ENCODE peak calls at places on chromosomes 3 and 15, in nine cellular contexts. W is PC-3; E is non-pigmented ciliary epithelial cell; N is NCI-H1417; H is erythroblast; Q is fibroblast of mammary gland; C is OCI-M1; S is activated CD4-positive, alpha-beta T cell treated with anti-CD3 and anti-CD28 coated beads, Interleukin-2, amount 10 ng/mL, durations not matched to agents 7 days and 5 days; F is activated T-cell treated with anti-CD3 and anti-CD28 coated beads, Interleukin-2, amount 50 U/mL, for 72 hours. O is an unnamed sample.

GRCh38 chr3:4313606-4314308 is 10.6 kb downstream of the SETMAR start:
- DNase-seq in W (peak), E (no peak), N (no peak), H (no peak), Q (no peak), C (no peak), S (no peak), F (no peak), O (no peak)

GRCh38 chr3:111828506-111828905 is 30.6 kb upstream of the PHLDB2 start:
- DNase-seq in W (no peak), E (no peak), N (no peak), H (no peak), Q (no peak), C (no peak), S (no peak), F (no peak), O (no peak)

GRCh38 chr3:170584585-170585007 is 1.3 kb downstream of the SLC7A14 start:
- DNase-seq in W (peak), E (no peak), N (peak), H (peak), Q (peak), C (peak), S (peak), F (peak), O (peak)

GRCh38 chr15:51076898-51077564 is 17.7 kb downstream of the TNFAIP8L3 start:
- DNase-seq in W (no peak), E (peak), N (no peak), H (peak), Q (peak), C (peak), S (no peak), F (peak), O (no peak)

GRCh38 chr15:71397377-71397776 is 282.1 kb downstream of the THSD4 start:
- DNase-seq in W (peak), E (no peak), N (no peak), H (no peak), Q (peak), C (no peak), S (no peak), F (no peak), O (no peak)

GRCh38 chr3:90055721-90056120 is 948.3 kb downstream of the EPHA3 start:
- DNase-seq in W (no peak), E (no peak), N (no peak), H (no peak), Q (no peak), C (no peak), S (no peak), F (no peak), O (no peak)

GRCh38 chr3:48694610-48695051 is 8.9 kb upstream of the NCKIPSD start:
- DNase-seq in W (peak), E (peak), N (no peak), H (no peak), Q (peak), C (no peak), S (no peak), F (no peak), O (no peak)

GRCh38 chr15:61151791-61152190 is 77.3 kb downstream of the RORA start:
- DNase-seq in W (no peak), E (no peak), N (no peak), H (no peak), Q (no peak), C (no peak), S (no peak), F (no peak), O (no peak)

GRCh38 chr15:56835598-56836275 is 82.7 kb upstream of the TCF12 start:
- DNase-seq in W (no peak), E (no peak), N (peak), H (no peak), Q (peak), C (peak), S (no peak), F (no peak), O (no peak)

GRCh38 chr3:83738202-83738601 is 1220.6 kb upstream of the CADM2 start:
- DNase-seq in W (peak), E (no peak), N (no peak), H (no peak), Q (no peak), C (peak), S (no peak), F (no peak), O (no peak)

GRCh38 chr3:142997330-142997729 is 4.0 kb upstream of the U2SURP start:
- DNase-seq in W (no peak), E (no peak), N (no peak), H (no peak), Q (no peak), C (peak), S (no peak), F (no peak), O (no peak)

GRCh38 chr3:33403756-33404155 is 36.4 kb downstream of the UBP1 start:
- DNase-seq in W (no peak), E (no peak), N (no peak), H (no peak), Q (no peak), C (no peak), S (no peak), F (no peak), O (no peak)

GRCh38 chr3:129061077-129061887 is 703 bp downstream of the GP9 start:
- DNase-seq in W (no peak), E (no peak), N (no peak), H (no peak), Q (no peak), C (no peak), S (no peak), F (no peak), O (no peak)

GRCh38 chr3:134228035-134228434 is 22.6 kb downstream of the RYK start:
- DNase-seq in W (no peak), E (no peak), N (no peak), H (no peak), Q (peak), C (no peak), S (no peak), F (no peak), O (no peak)

GRCh38 chr3:185647134-185647879 is 61.2 kb downstream of the SENP2 start:
- DNase-seq in W (no peak), E (no peak), N (no peak), H (no peak), Q (no peak), C (no peak), S (no peak), F (no peak), O (no peak)

GRCh38 chr15:48602358-48603122 is 43.0 kb downstream of the FBN1 start:
- DNase-seq in W (peak), E (peak), N (no peak), H (no peak), Q (peak), C (peak), S (no peak), F (no peak), O (no peak)

GRCh38 chr3:93906245-93906644 is 67.5 kb downstream of the PROS1 start:
- DNase-seq in W (no peak), E (no peak), N (no peak), H (no peak), Q (no peak), C (no peak), S (no peak), F (no peak), O (no peak)

GRCh38 chr3:31188112-31188511 is 293.7 kb upstream of the GADL1 start:
- DNase-seq in W (no peak), E (no peak), N (no peak), H (no peak), Q (no peak), C (no peak), S (no peak), F (no peak), O (no peak)

GRCh38 chr15:63447277-63447676 is 57.1 kb upstream of the USP3 start:
- DNase-seq in W (no peak), E (no peak), N (peak), H (no peak), Q (no peak), C (no peak), S (no peak), F (no peak), O (no peak)

GRCh38 chr3:34405159-34405558 is 606.7 kb downstream of the PDCD6IP start:
- DNase-seq in W (no peak), E (no peak), N (peak), H (no peak), Q (no peak), C (no peak), S (no peak), F (no peak), O (no peak)

GRCh38 chr3:158801200-158801599 is 654 bp upstream of the MFSD1 start:
- DNase-seq in W (no peak), E (no peak), N (peak), H (peak), Q (peak), C (no peak), S (no peak), F (no peak), O (no peak)

GRCh38 chr15:74867562-74868458 is 5.4 kb downstream of the SCAMP2 start:
- DNase-seq in W (no peak), E (no peak), N (no peak), H (peak), Q (no peak), C (peak), S (no peak), F (no peak), O (no peak)

GRCh38 chr3:9715764-9716437 is 12.3 kb downstream of the CPNE9 start:
- DNase-seq in W (peak), E (peak), N (no peak), H (peak), Q (peak), C (peak), S (no peak), F (peak), O (no peak)

GRCh38 chr3:172305552-172305951 is 142.7 kb downstream of the GHSR start:
- DNase-seq in W (peak), E (peak), N (no peak), H (peak), Q (peak), C (no peak), S (no peak), F (no peak), O (no peak)

GRCh38 chr3:139087621-139088020 is 42.9 kb upstream of the PRR23C start:
- DNase-seq in W (no peak), E (no peak), N (no peak), H (no peak), Q (no peak), C (no peak), S (no peak), F (no peak), O (no peak)

GRCh38 chr15:29750754-29751153 is 71.5 kb downstream of the TJP1 start:
- DNase-seq in W (no peak), E (no peak), N (no peak), H (no peak), Q (no peak), C (no peak), S (no peak), F (no peak), O (no peak)

GRCh38 chr3:1251282-1252060 is 158.6 kb downstream of the CNTN6 start:
- DNase-seq in W (no peak), E (no peak), N (no peak), H (no peak), Q (peak), C (peak), S (no peak), F (no peak), O (no peak)

GRCh38 chr3:111070772-111071256 is 802 bp upstream of the NECTIN3 start:
- DNase-seq in W (no peak), E (no peak), N (peak), H (no peak), Q (no peak), C (peak), S (no peak), F (peak), O (no peak)

GRCh38 chr3:108013141-108014055 is 77.4 kb downstream of the CD47 start:
- DNase-seq in W (no peak), E (no peak), N (no peak), H (no peak), Q (no peak), C (no peak), S (no peak), F (no peak), O (no peak)

GRCh38 chr3:58222161-58222724 is 11.5 kb upstream of the DNASE1L3 start:
- DNase-seq in W (peak), E (no peak), N (peak), H (no peak), Q (no peak), C (no peak), S (no peak), F (no peak), O (no peak)

GRCh38 chr15:34436956-34437442 is 609 bp downstream of the GOLGA8A start:
- DNase-seq in W (peak), E (no peak), N (peak), H (peak), Q (peak), C (peak), S (peak), F (peak), O (no peak)

GRCh38 chr3:74000715-74001114 is 376.0 kb upstream of the PDZRN3 start:
- DNase-seq in W (no peak), E (no peak), N (no peak), H (no peak), Q (peak), C (no peak), S (no peak), F (no peak), O (no peak)

O was measured in stimulated activated CD8-positive, alpha-beta memory T cell treated with anti-CD3 and anti-CD28 coated beads, Interleukin-15, amount 100 ng/mL, for 24 hours.